ENCODE peak calls at places on chromosomes 13 and 19, in ten cellular contexts. Z, K, T, D, A, P, R, G, Y and X are unnamed samples.

GRCh38 chr19:39154626-39155100 is 29.1 kb downstream of the PAK4 start:
- DNase-seq in Z (no peak), K (no peak), T (no peak), D (no peak), A (peak; percentile 20), P (peak; percentile 66), R (no peak), G (no peak), Y (no peak), X (no peak)

GRCh38 chr13:45527699-45528462 is 63.1 kb downstream of the COG3 start:
- DNase-seq in Z (no peak), K (no peak), T (no peak), D (no peak), A (no peak), P (no peak), R (no peak), G (no peak), Y (no peak), X (no peak)

GRCh38 chr19:16608290-16608704 is 19.7 kb downstream of the MED26 start:
- DNase-seq in Z (no peak), K (no peak), T (no peak), D (peak; percentile 88), A (peak; percentile 86), P (no peak), R (no peak), G (no peak), Y (no peak), X (no peak)

GRCh38 chr19:4669723-4670480 is at the start of gene MYDGF:
- DNase-seq in Z (peak; percentile 33), K (peak; percentile 92), T (peak; percentile 86), D (no peak), A (peak; percentile 96), P (peak; percentile 92), R (peak; percentile 100), G (peak; percentile 90), Y (peak; percentile 83), X (peak; percentile 95)

GRCh38 chr19:42178791-42179500 is 38.5 kb downstream of the DEDD2 start:
- DNase-seq in Z (no peak), K (no peak), T (no peak), D (no peak), A (no peak), P (peak; percentile 71), R (no peak), G (no peak), Y (peak; percentile 75), X (no peak)

GRCh38 chr13:53191091-53191490 is 162.5 kb downstream of the OLFM4 start:
- DNase-seq in Z (no peak), K (no peak), T (no peak), D (no peak), A (no peak), P (peak; percentile 59), R (no peak), G (no peak), Y (no peak), X (no peak)

GRCh38 chr19:57192064-57192395 is 730 bp downstream of the ZNF264 start:
- DNase-seq in Z (no peak), K (no peak), T (no peak), D (no peak), A (peak; percentile 5), P (no peak), R (no peak), G (no peak), Y (no peak), X (no peak)

GRCh38 chr19:38551450-38551813 is 66.3 kb downstream of the MAP4K1 start:
- DNase-seq in Z (peak; percentile 52), K (no peak), T (no peak), D (no peak), A (no peak), P (no peak), R (no peak), G (peak; percentile 50), Y (no peak), X (no peak)

GRCh38 chr13:85093808-85094207 is 705.4 kb downstream of the SLITRK6 start:
- DNase-seq in Z (no peak), K (no peak), T (no peak), D (peak; percentile 47), A (no peak), P (no peak), R (no peak), G (no peak), Y (no peak), X (no peak)